ENCODE peak calls at places on chromosomes 3 and 15, in five cellular contexts. H is tibial artery; I is psoas muscle; C is GM13976; T is activated CD8-positive, alpha-beta T cell treated with anti-CD3 and anti-CD28 coated beads for 36 hours. S is an unnamed sample.

GRCh38 chr3:150414989-150415388 is 6.9 kb downstream of the TSC22D2 start:
- DNase-seq in H (no peak), I (no peak), C (no peak), T (no peak), S (no peak)

GRCh38 chr3:45626096-45626887 is 31.7 kb downstream of the LIMD1 start:
- DNase-seq in I (no peak), C (no peak), H (no peak), T (no peak), S (no peak)

GRCh38 chr3:197249542-197249941 is 48.9 kb downstream of the DLG1 start:
- DNase-seq in T (no peak), C (no peak), I (no peak), H (no peak), S (no peak)

GRCh38 chr15:73052679-73053397 is 575 bp downstream of the NEO1 start:
- DNase-seq in T (peak), C (peak), I (peak), H (peak), S (peak)

GRCh38 chr3:48435223-48435595 is 4.7 kb downstream of the CCDC51 start:
- DNase-seq in T (no peak), I (no peak), H (no peak), C (no peak), S (no peak)

GRCh38 chr15:83653639-83654378 is at the start of gene ADAMTSL3:
- DNase-seq in H (peak), T (no peak), I (peak), C (no peak), S (no peak)

GRCh38 chr15:76285241-76285825 is 25.9 kb downstream of the ETFA start:
- DNase-seq in T (peak), I (no peak), H (no peak), C (no peak), S (peak)

GRCh38 chr3:8524249-8524648 is 22.6 kb downstream of the LMCD1 start:
- DNase-seq in C (no peak), T (no peak), I (no peak), H (peak), S (no peak)

GRCh38 chr15:74411686-74412085 is 22.1 kb downstream of the SEMA7A start:
- DNase-seq in I (no peak), C (no peak), T (no peak), H (no peak), S (no peak)

GRCh38 chr3:58306662-58307286 is 454 bp downstream of the HTD2 start:
- DNase-seq in C (peak), I (peak), H (peak), T (peak), S (no peak)

GRCh38 chr15:35583863-35584528 is 38.0 kb upstream of the DPH6 start:
- DNase-seq in T (no peak), C (no peak), H (no peak), I (no peak), S (no peak)

GRCh38 chr3:182180646-182181385 is 469.1 kb downstream of the SOX2 start:
- DNase-seq in C (no peak), H (no peak), T (no peak), I (no peak), S (no peak)

DNA sequence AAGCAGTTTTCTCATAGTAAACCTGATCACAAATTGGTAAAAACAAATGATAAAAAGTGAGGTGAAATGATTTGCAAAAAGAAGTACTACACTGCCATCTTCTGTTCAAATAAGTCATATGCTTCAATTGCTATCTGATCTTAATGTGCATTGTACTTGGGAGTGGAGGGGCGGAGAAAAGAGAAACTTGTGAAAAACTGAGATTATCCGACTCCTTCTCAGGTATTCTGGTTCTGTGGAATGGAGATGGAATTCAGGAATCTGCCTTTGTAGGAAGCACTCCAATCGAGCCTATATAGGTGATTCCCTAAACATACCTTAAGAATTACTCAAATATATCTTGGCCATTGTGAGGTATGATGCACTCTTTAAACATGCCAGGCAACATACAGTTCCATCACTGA is 180.6 kb downstream of the CHL1 start:
- DNase-seq in T (no peak), C (peak), I (no peak), H (no peak), S (peak)
- TF ChIP-seq CTCF in T (peak), C (peak), I (peak), H (no peak), S (peak)

GRCh38 chr3:42526616-42527367 is 24.3 kb downstream of the VIPR1 start:
- DNase-seq in I (no peak), C (peak), H (no peak), T (peak), S (no peak)
- TF ChIP-seq CTCF in I (no peak), C (no peak), H (no peak), T (peak), S (no peak)

DNA sequence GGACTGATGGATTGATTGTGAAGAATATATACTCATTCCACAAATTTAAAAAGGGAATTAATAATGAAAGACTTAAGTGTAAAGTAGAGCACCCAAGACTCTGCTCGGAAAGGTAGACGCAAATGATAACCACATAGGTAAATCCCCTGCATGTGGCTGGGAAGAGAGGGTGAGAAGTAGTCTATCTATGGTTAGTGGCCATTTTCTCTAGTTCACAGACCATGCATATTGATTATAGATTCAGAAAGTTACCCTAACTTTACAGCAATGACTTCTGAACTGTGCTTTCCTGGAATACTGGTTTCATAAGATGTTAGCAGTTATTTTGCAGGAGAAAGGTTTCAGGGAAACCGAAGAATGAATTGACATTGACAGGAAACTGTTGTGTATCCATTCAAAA is 51.7 kb downstream of the CASR start:
- DNase-seq in C (peak), H (no peak), T (no peak), I (no peak), S (no peak)
- TF ChIP-seq CTCF in C (no peak), H (no peak), T (no peak), I (no peak), S (no peak)

GRCh38 chr15:25944386-25944785 is 81.3 kb upstream of the ATP10A start:
- DNase-seq in C (no peak), T (no peak), H (no peak), I (no peak), S (no peak)
- TF ChIP-seq CTCF in C (no peak), T (no peak), H (no peak), I (no peak), S (no peak)

GRCh38 chr3:12545473-12545791 is at the start of gene MKRN2OS:
- DNase-seq in I (no peak), T (no peak), C (no peak), H (no peak), S (no peak)

GRCh38 chr3:12536423-12536822 is 8.9 kb downstream of the MKRN2OS start:
- DNase-seq in I (no peak), T (no peak), H (no peak), C (no peak), S (no peak)

GRCh38 chr3:12544652-12545472 is 437 bp downstream of the MKRN2OS start:
- DNase-seq in T (no peak), I (no peak), H (no peak), C (no peak), S (no peak)

GRCh38 chr3:12541625-12542024 is 3.7 kb downstream of the MKRN2OS start:
- DNase-seq in I (no peak), T (no peak), H (no peak), C (no peak), S (no peak)
- TF ChIP-seq CTCF in I (peak), T (no peak), H (peak), C (no peak), S (no peak)

GRCh38 chr3:164673738-164674137 is 404.6 kb downstream of the SI start:
- DNase-seq in C (no peak), T (no peak), H (no peak), I (no peak), S (no peak)
- TF ChIP-seq CTCF in C (no peak), T (no peak), H (no peak), I (no peak), S (no peak)

DNA sequence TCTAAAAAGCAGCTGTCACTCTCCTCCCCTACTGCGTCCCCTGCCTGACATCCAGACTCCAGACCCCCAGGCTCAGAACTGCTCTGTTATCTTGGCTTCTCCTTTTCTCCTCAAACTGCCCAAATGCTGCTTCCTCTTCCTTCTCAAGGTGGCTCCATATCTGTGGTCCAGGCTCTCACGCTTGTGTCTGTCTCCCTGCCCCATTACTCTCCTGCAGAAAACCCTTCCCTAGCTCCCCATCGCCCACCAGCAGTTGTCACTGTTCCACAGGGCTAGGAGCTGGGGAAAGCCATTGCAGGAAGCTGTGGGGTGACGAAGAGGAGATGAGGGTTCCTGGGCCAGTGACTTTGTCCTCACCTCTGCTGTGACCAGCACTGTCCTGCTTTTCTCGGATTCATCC is 30.7 kb upstream of the CGNL1 start:
- DNase-seq in C (no peak), T (no peak), H (no peak), I (no peak), S (no peak)
- TF ChIP-seq CTCF in C (no peak), T (no peak), H (no peak), I (no peak), S (no peak)

DNA sequence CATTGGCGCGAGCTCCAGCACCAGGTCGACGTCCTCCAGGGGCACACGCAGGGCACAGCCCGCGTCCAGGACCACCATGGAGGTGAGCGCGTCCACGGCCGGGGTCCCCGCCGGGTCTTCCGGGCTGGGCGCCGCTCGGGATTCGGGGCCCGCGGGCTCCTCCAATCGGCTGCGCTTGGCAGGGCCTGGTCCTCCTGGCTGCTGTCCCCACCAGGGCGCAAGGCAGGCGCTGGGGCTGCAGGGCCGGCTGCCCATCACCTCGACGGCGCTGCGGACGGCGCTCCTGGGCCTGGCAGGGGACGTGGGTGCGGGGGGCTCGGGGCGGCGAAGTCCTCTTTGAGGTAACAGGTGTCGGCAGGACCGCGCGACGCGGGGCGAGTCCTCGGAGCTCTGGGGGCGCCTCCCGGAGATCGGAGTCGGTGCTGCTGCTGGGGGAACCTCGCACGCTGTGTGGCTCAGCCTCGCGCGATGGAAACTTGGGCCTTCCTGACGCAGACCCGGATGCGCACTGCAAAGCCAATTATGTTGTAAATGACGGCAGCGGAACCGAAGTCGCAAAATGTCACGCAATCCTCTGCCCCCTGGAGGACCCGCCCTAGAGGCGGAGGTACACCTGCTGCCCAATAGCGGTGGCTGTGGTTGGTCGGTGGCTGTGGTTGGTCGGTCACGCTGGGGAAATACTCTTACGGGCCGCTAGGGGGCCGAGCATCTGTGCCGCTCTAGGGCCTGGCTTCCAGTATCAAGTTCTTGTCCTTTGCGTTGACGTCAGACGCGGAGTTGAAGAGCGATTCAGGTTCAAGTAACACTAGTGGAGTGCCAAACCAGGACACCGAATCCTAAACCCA is at the start of gene PRR23C:
- DNase-seq in T (no peak), H (no peak), I (peak), C (no peak), S (no peak)
- TF ChIP-seq CTCF in T (no peak), H (no peak), I (no peak), C (no peak), S (no peak)

DNA sequence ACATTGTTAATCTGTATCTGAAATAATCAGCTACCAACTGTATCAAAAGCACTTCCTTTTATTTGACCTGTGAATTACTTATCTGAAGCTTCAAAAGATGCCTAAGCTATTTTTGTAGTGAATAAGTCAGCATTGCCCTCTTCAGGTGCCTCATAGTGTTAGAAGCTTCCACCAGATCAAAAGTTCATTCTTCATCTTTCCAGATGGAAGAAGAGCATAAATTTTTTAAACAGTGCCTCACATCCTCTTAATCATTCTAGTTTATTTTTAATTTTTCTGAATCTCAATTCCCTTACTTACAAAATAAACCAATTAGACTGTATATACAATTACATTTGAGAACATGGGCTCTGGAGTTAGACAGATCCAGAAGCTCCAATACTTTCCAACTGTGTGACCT is 65.0 kb downstream of the MYO5A start:
- DNase-seq in I (no peak), H (no peak), C (peak), T (no peak), S (peak)
- TF ChIP-seq CTCF in I (peak), H (no peak), C (peak), T (peak), S (no peak)